ENCODE peak calls at places on chromosomes 13 and 19, in ten cellular contexts. U is BJ; E is GM23338; I is WERI-Rb-1; O is right lobe of liver; B is body of pancreas; F is heart right ventricle; J is CD4-positive, CD25-positive, alpha-beta regulatory T cell; D is bronchial epithelial cell; H is lower lobe of right lung. G is an unnamed sample. For H3K36me3 and H3K27me3, the result is how much of the 10 kb centered on the place peaks cover.

GRCh38 chr19:28169168-28169862 is 1043.6 kb downstream of the UQCRFS1 start:
- DNase-seq in U (no peak), E (peak), I (peak), O (no peak), B (no peak), F (no peak), J (no peak), D (no peak), H (no peak), G (peak)

GRCh38 chr19:32599736-32600157 is 18.8 kb downstream of the PDCD5 start:
- DNase-seq in U (no peak), E (peak), I (peak), O (no peak), B (peak), F (peak), J (peak), D (peak), H (no peak), G (peak)

GRCh38 chr13:101757446-101758039 is 305.1 kb downstream of the ITGBL1 start:
- DNase-seq in U (no peak), E (peak), I (no peak), O (no peak), B (no peak), F (no peak), J (peak), D (peak), H (no peak), G (no peak)

GRCh38 chr19:50206191-50206590 is 2.8 kb downstream of the MYH14 start:
- DNase-seq in U (no peak), E (no peak), I (no peak), O (no peak), B (no peak), F (no peak), J (no peak), D (no peak), H (no peak), G (no peak)

GRCh38 chr13:20219585-20219984 is 12.5 kb downstream of the GJB6 start:
- DNase-seq in U (no peak), E (no peak), I (no peak), O (no peak), B (no peak), F (no peak), J (peak), D (no peak), H (no peak), G (no peak)

GRCh38 chr13:91123456-91124127 is 223.9 kb upstream of the MIR17HG start:
- DNase-seq in U (no peak), E (peak), I (no peak), O (no peak), B (no peak), F (no peak), J (no peak), D (no peak), H (no peak), G (no peak)

GRCh38 chr13:87674143-87674772 is 3.1 kb downstream of the SLITRK5 start:
- DNase-seq in U (no peak), E (peak), I (no peak), O (no peak), B (no peak), F (no peak), J (no peak), D (no peak), H (no peak), G (peak)

GRCh38 chr13:81686877-81687276 is 1346.0 kb upstream of the SPRY2 start:
- DNase-seq in U (no peak), E (no peak), I (no peak), O (no peak), B (no peak), F (no peak), J (no peak), D (peak), H (no peak), G (no peak)

GRCh38 chr19:46107371-46107770 is 17.1 kb downstream of the IGFL3 start:
- DNase-seq in U (no peak), E (no peak), I (no peak), O (no peak), B (no peak), F (no peak), J (no peak), D (peak), H (no peak), G (no peak)

GRCh38 chr19:1774999-1775772 is 21.9 kb downstream of the ONECUT3 start:
- DNase-seq in U (no peak), E (peak), I (peak), O (no peak), B (no peak), F (no peak), J (no peak), D (no peak), H (no peak), G (peak)

GRCh38 chr13:107901230-107901629 is 314.1 kb downstream of the LIG4 start:
- DNase-seq in U (no peak), E (no peak), I (no peak), O (no peak), B (no peak), F (no peak), J (no peak), D (no peak), H (no peak), G (no peak)

GRCh38 chr19:45528149-45528743 is 21.0 kb downstream of the VASP start:
- DNase-seq in U (no peak), E (peak), I (peak), O (peak), B (peak), F (no peak), J (no peak), D (peak), H (no peak), G (peak)

GRCh38 chr13:24863748-24864540 is 100.0 kb downstream of the RNF17 start:
- DNase-seq in U (no peak), E (no peak), I (no peak), O (no peak), B (no peak), F (no peak), J (no peak), D (no peak), H (no peak), G (no peak)

GRCh38 chr19:47720669-47721068 is 7.4 kb downstream of the EHD2 start:
- DNase-seq in U (no peak), E (no peak), I (no peak), O (no peak), B (no peak), F (no peak), J (no peak), D (no peak), H (no peak), G (no peak)

GRCh38 chr19:49502866-49503581 is 6.8 kb downstream of the RPS11 start:
- DNase-seq in U (peak), E (peak), I (peak), O (no peak), B (peak), F (peak), J (peak), D (peak), H (peak), G (peak)

GRCh38 chr13:38980628-38981078 is 10.0 kb downstream of the STOML3 start:
- DNase-seq in U (no peak), E (no peak), I (no peak), O (no peak), B (no peak), F (no peak), J (no peak), D (no peak), H (no peak), G (no peak)

GRCh38 chr19:33773704-33774624 is 22.7 kb upstream of the KCTD15 start:
- DNase-seq in U (no peak), E (no peak), I (no peak), O (no peak), B (no peak), F (no peak), J (no peak), D (no peak), H (no peak), G (no peak)

GRCh38 chr13:111114362-111115050 is 604 bp upstream of the ARHGEF7 start:
- DNase-seq in U (no peak), E (peak), I (no peak), O (peak), B (peak), F (peak), J (peak), D (peak), H (no peak), G (peak)

GRCh38 chr13:90717451-90717936 is 630.0 kb upstream of the MIR17HG start:
- DNase-seq in U (peak), E (peak), I (no peak), O (no peak), B (no peak), F (no peak), J (no peak), D (peak), H (no peak), G (no peak)

GRCh38 chr19:7647156-7647555 is 10.2 kb downstream of the STXBP2 start:
- DNase-seq in U (no peak), E (no peak), I (no peak), O (no peak), B (no peak), F (no peak), J (no peak), D (no peak), H (no peak), G (no peak)

GRCh38 chr13:82800391-82800790 is 1081.9 kb downstream of the SLITRK1 start:
- DNase-seq in U (peak), E (no peak), I (no peak), O (no peak), B (no peak), F (no peak), J (no peak), D (no peak), H (no peak), G (no peak)

GRCh38 chr13:86725105-86725504 is 925.9 kb upstream of the SLITRK6 start:
- DNase-seq in U (no peak), E (peak), I (peak), O (no peak), B (no peak), F (no peak), J (no peak), D (no peak), H (no peak), G (peak)

GRCh38 chr13:109790951-109791605 is 4.7 kb upstream of the IRS2 start:
- DNase-seq in U (no peak), E (peak), I (peak), O (peak), B (peak), F (peak), J (peak), D (peak), H (no peak), G (peak)

GRCh38 chr19:17747205-17748098 is 3.8 kb upstream of the FCHO1 start:
- DNase-seq in U (peak), E (peak), I (peak), O (peak), B (peak), F (peak), J (peak), D (peak), H (peak), G (peak)
- H3K4me3 ChIP-seq in U (peak), E (peak), I (peak), O (peak), B (peak), F (peak), J (peak), D (peak), H (peak), G (peak)

DNA sequence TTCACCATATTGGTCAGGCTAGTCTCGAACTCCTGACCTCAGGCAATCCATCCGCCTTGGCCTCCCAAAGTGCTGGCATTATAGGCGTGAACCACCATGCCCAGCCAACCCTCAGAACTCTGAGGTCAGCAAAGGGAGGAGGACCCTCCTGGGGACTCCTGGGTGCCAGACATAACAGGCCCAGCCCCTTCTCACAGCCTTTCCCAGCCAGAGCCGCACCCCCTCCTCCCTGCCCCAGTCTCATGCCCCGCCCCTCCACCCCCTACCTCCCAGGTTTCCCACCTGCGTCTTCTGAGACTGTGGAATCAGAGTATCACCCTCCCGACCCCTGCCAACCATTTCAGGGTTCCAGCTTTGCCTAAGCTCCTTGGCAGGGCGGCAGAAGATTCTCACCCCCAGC is 5.2 kb downstream of the IGLON5 start:
- DNase-seq in U (no peak), E (no peak), I (no peak), O (no peak), B (no peak), F (no peak), J (no peak), D (no peak), H (no peak), G (peak)
- H3K36me3 ChIP-seq in U (under half), E (under half), I (under half), O (under half), B (under half), F (under half), J (under half), D (under half), H (under half), G (under half)

GRCh38 chr19:3880471-3881271 is at the start of gene ATCAY:
- DNase-seq in U (no peak), E (peak), I (peak), O (no peak), B (no peak), F (no peak), J (no peak), D (no peak), H (no peak), G (peak)

GRCh38 chr19:3881272-3882040 is 971 bp downstream of the ATCAY start:
- DNase-seq in U (no peak), E (peak), I (peak), O (no peak), B (no peak), F (no peak), J (no peak), D (no peak), H (no peak), G (peak)

GRCh38 chr19:3882041-3882384 is 1.5 kb downstream of the ATCAY start:
- DNase-seq in U (no peak), E (no peak), I (no peak), O (no peak), B (no peak), F (no peak), J (no peak), D (no peak), H (no peak), G (no peak)

GRCh38 chr19:3879656-3880055 is 829 bp upstream of the ATCAY start:
- DNase-seq in U (no peak), E (no peak), I (no peak), O (no peak), B (no peak), F (no peak), J (no peak), D (no peak), H (no peak), G (peak)
- H3K27me3 ChIP-seq in U (under half), E (under half), I (under half), O (under half), B (under half), F (half or more), J (under half), D (under half), H (half or more), G (under half)

GRCh38 chr13:71865858-71866172 is 1.2 kb downstream of the DACH1 start:
- DNase-seq in U (no peak), E (peak), I (peak), O (peak), B (peak), F (peak), J (no peak), D (no peak), H (peak), G (peak)
- H3K4me3 ChIP-seq in U (peak), E (peak), I (peak), O (peak), B (peak), F (peak), J (no peak), D (peak), H (peak), G (peak)

GRCh38 chr13:105990256-105990958 is 545.1 kb downstream of the EFNB2 start:
- DNase-seq in U (no peak), E (no peak), I (no peak), O (no peak), B (no peak), F (no peak), J (no peak), D (peak), H (no peak), G (no peak)
- H3K36me3 ChIP-seq in U (under half), E (under half), I (under half), O (under half), B (under half), F (under half), J (under half), D (under half), H (under half), G (under half)

DNA sequence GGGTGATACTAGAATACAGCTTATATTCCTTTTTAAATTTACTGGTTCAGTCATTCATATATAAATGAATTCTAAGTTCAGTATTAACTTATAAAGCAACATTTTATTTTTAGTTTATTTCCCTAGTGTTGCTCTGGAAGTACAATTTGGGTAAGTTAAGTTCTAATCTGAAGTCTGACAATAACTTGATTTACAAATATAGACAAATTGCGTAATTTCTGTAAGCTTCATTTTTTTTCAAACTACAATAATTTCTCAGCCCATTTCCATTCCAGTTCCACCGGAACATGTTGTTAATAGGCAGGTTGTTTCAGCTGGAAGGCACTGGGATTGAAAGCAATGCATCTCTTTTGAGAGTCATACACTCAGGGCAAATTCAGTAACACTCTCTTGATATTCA is 2000.7 kb downstream of the OLFM4 start:
- DNase-seq in U (no peak), E (no peak), I (no peak), O (no peak), B (no peak), F (no peak), J (no peak), D (no peak), H (no peak), G (no peak)
- H3K27me3 ChIP-seq in U (under half), E (under half), I (under half), O (under half), B (under half), F (under half), J (under half), D (under half), H (under half), G (under half)

GRCh38 chr19:10662384-10663251 is 8.5 kb downstream of the ILF3 start:
- DNase-seq in U (no peak), E (no peak), I (no peak), O (no peak), B (no peak), F (no peak), J (no peak), D (no peak), H (no peak), G (peak)
- H3K4me3 ChIP-seq in U (no peak), E (no peak), I (no peak), O (no peak), B (no peak), F (no peak), J (no peak), D (no peak), H (no peak), G (no peak)

DNA sequence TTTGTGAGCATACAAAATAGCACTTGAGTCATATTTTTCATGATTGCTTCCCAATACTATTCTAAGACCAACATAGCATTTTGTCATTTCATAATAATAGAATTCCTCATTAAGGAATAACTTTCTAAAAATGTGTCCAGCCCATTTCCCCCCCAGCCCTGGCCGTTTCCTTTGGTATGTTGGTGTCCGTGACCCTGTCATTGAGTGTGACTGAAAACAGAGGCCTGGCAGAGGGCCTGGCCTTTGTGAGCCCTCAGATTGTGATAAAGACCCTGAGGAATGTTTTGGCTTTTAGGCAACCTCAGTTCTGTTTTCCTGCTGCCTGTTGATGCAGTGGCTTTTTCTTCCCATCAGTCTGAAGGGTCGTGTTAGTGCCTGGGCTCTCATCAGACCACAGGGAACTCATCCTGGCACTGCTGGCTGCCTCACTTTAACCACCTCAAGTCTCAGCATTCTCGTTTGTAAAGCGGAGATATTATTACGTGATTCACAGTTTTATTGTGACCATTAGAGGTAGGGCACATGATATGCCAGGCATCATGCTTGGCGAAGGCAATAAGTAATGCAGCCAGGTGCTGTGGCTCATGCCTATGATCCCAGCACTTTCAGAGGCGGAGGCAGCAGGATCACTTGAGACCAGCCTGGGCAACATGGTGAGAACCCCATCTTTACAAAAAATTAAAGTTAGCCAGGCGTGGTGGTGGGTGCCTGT is 13.8 kb downstream of the SPINT2 start:
- DNase-seq in U (peak), E (no peak), I (no peak), O (no peak), B (peak), F (peak), J (no peak), D (no peak), H (peak), G (no peak)
- H3K36me3 ChIP-seq in U (under half), E (under half), I (under half), O (under half), B (under half), F (under half), J (under half), D (under half), H (under half), G (under half)

G was measured in H7.